ENCODE peak calls at places on chromosome X, in six cellular contexts. M is mesenchymal stem cell, Y is H1, X is IMR-90, T is mesendoderm, Q is H9. D is an unnamed sample.

GRCh38 chrX:132837126-132837525 is 121.3 kb downstream of the HS6ST2 start:
- DNase-seq in M (peak; percentile 83), Y (no peak), X (no peak), T (no peak), Q (no peak), D (no peak)

GRCh38 chrX:38515291-38515690 is 46.1 kb upstream of the TSPAN7 start:
- DNase-seq in M (no peak), Y (no peak), X (no peak), T (no peak), Q (no peak), D (no peak)

GRCh38 chrX:261858-262390 is 19.3 kb upstream of the PLCXD1 start:
- DNase-seq in M (peak; percentile 45), Y (no peak), X (no peak), T (peak; percentile 35), Q (no peak), D (no peak)

GRCh38 chrX:151710457-151710856 is 5.4 kb upstream of the FATE1 start:
- DNase-seq in M (no peak), Y (no peak), X (no peak), T (no peak), Q (no peak), D (no peak)

GRCh38 chrX:9369802-9370291 is 95.0 kb upstream of the TBL1X start:
- DNase-seq in M (no peak), Y (no peak), X (no peak), T (no peak), Q (no peak), D (no peak)

GRCh38 chrX:22430701-22431100 is 158.0 kb downstream of the CBLL2 start:
- DNase-seq in M (no peak), Y (no peak), X (peak; percentile 21), T (no peak), Q (no peak), D (no peak)

GRCh38 chrX:77893713-77894112 is 1.5 kb downstream of the MAGT1 start:
- DNase-seq in M (no peak), Y (no peak), X (no peak), T (no peak), Q (no peak), D (no peak)

GRCh38 chrX:14095702-14096101 is 66.0 kb upstream of the GEMIN8 start:
- DNase-seq in M (peak; percentile 53), Y (peak; percentile 7), X (peak; percentile 53), T (peak; percentile 65), Q (peak; percentile 50), D (peak; percentile 39)

GRCh38 chrX:7120578-7121219 is 26.8 kb upstream of the STS start:
- DNase-seq in M (peak; percentile 69), Y (no peak), X (peak; percentile 58), T (no peak), Q (no peak), D (no peak)

GRCh38 chrX:151082077-151082948 is 94.1 kb upstream of the GPR50 start:
- DNase-seq in M (peak; percentile 47), Y (peak; percentile 15), X (peak; percentile 22), T (peak; percentile 61), Q (peak; percentile 71), D (peak; percentile 55)

GRCh38 chrX:10048076-10048475 is 80.9 kb downstream of the CLDN34 start:
- DNase-seq in M (no peak), Y (no peak), X (no peak), T (peak; percentile 71), Q (no peak), D (peak; percentile 1)

GRCh38 chrX:65821721-65822496 is 154.5 kb downstream of the MSN start:
- DNase-seq in M (no peak), Y (no peak), X (no peak), T (peak; percentile 0), Q (no peak), D (no peak)

GRCh38 chrX:39477438-39478120 is 620.2 kb downstream of the BCOR start:
- DNase-seq in M (peak; percentile 81), Y (peak; percentile 2), X (no peak), T (peak; percentile 51), Q (peak; percentile 88), D (no peak)

GRCh38 chrX:78024349-78025108 is 55.1 kb upstream of the PGAM4 start:
- DNase-seq in M (peak; percentile 2), Y (no peak), X (peak; percentile 2), T (peak; percentile 40), Q (peak; percentile 37), D (no peak)

GRCh38 chrX:71282514-71283408 is 674 bp upstream of the NONO start:
- DNase-seq in M (no peak), Y (no peak), X (peak; percentile 45), T (peak; percentile 57), Q (no peak), D (peak; percentile 6)

GRCh38 chrX:118534716-118535493 is 39.3 kb downstream of the DOCK11 start:
- DNase-seq in M (no peak), Y (no peak), X (no peak), T (peak; percentile 78), Q (no peak), D (no peak)

GRCh38 chrX:9429767-9430166 is 35.1 kb upstream of the TBL1X start:
- DNase-seq in M (no peak), Y (no peak), X (no peak), T (no peak), Q (no peak), D (no peak)

GRCh38 chrX:146604196-146604595 is 205.4 kb upstream of the CXorf51B start:
- DNase-seq in M (no peak), Y (no peak), X (no peak), T (no peak), Q (no peak), D (no peak)

GRCh38 chrX:9340619-9341304 is 124.1 kb upstream of the TBL1X start:
- DNase-seq in M (peak; percentile 59), Y (no peak), X (peak; percentile 43), T (peak; percentile 47), Q (peak; percentile 29), D (no peak)

GRCh38 chrX:112857478-112857878 is 16.8 kb upstream of the AMOT start:
- DNase-seq in M (no peak), Y (no peak), X (no peak), T (no peak), Q (no peak), D (no peak)

GRCh38 chrX:154502989-154503388 is 12.6 kb upstream of the SLC10A3 start:
- DNase-seq in M (no peak), Y (no peak), X (no peak), T (no peak), Q (no peak), D (no peak)

GRCh38 chrX:154508346-154508745 is 7.7 kb downstream of the FAM3A start:
- DNase-seq in M (no peak), Y (no peak), X (no peak), T (no peak), Q (no peak), D (no peak)

GRCh38 chrX:154506483-154507332 is 9.3 kb downstream of the FAM3A start:
- DNase-seq in M (no peak), Y (no peak), X (no peak), T (no peak), Q (no peak), D (no peak)

GRCh38 chrX:154507673-154508072 is 8.4 kb downstream of the FAM3A start:
- DNase-seq in M (no peak), Y (no peak), X (no peak), T (no peak), Q (no peak), D (no peak)

DNA sequence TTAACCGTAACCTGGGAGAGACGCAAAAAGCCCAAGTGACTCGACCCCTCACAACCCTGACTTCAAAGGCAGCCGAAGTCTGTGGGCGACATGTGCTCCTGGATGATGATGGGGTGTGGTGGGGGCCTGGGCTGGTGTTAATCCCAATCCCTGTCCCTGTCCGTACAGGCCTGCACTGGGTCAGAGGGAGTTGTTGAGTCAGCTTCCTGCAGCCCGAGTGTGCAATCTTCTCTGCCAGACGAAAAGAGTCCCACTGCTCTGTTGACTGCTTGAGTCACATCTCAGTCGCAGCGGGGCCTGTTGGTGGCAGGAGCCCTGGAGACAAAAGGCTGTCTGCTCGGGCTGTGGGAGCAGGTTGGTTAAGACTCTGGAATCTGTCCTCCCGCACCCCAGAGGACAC is 10.3 kb downstream of the FAM3A start:
- DNase-seq in M (peak; percentile 77), Y (no peak), X (peak; percentile 62), T (no peak), Q (no peak), D (no peak)
- H2AK5ac ChIP-seq in M (no peak overlapping the region), Y (no peak overlapping the region), X (peak overlapping the region; percentile 69), T (no peak overlapping the region), Q (no peak overlapping the region), D (no peak overlapping the region)

DNA sequence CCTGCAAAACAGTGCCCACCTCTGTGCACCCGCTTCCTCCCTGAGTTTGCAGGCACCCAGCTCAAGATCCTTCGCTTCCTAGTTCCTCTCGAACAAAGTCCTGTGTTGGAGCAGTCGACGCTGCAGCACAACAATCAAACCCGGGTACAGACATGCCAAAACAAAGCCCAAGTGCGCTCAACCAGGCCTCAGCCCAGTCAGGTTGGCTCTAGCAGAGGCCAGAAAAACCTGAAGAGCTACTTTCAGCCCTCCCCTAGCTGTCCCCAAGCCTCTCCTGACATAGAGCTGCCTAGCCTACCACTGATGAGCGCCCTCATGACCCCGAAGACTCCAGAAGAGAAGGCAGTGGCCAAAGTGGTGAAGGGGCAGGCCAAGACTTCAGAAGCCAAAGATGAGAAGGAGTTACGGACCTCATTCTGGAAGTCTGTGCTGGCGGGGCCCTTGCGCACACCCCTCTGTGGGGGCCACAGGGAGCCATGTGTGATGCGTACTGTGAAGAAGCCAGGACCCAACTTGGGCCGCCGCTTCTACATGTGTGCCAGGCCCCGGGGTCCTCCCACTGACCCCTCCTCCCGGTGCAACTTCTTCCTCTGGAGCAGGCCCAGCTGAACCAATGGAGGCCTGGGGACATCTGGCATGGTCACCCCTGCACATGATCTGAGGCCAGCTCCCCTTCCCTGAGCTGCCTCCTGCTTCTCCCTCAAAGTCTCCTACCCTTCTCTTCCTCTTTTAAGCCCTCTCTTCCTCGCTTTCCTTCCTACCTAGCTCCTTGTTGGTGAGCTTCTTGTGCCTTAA is 6.9 kb downstream of the APEX2 start:
- DNase-seq in M (no peak), Y (no peak), X (no peak), T (no peak), Q (no peak), D (no peak)
- H2BK15ac ChIP-seq in M (no peak overlapping the region), Y (no peak overlapping the region), X (no peak overlapping the region), T (no peak overlapping the region), Q (no peak overlapping the region), D (no peak overlapping the region)

GRCh38 chrX:137771537-137771936 is 205.6 kb downstream of the ZIC3 start:
- DNase-seq in M (no peak), Y (no peak), X (no peak), T (no peak), Q (no peak), D (no peak)
- H3K9ac ChIP-seq in M (no peak overlapping the region), Y (no peak overlapping the region), X (no peak overlapping the region), T (no peak overlapping the region), Q (no peak overlapping the region), D (no peak overlapping the region)

GRCh38 chrX:50629774-50630173 is 159.1 kb upstream of the DGKK start:
- DNase-seq in M (no peak), Y (no peak), X (no peak), T (no peak), Q (no peak), D (no peak)

GRCh38 chrX:50627696-50628095 is 157.1 kb upstream of the DGKK start:
- DNase-seq in M (no peak), Y (no peak), X (no peak), T (peak; percentile 43), Q (no peak), D (no peak)

GRCh38 chrX:50622751-50623150 is 152.1 kb upstream of the DGKK start:
- DNase-seq in M (no peak), Y (no peak), X (no peak), T (no peak), Q (no peak), D (no peak)

DNA sequence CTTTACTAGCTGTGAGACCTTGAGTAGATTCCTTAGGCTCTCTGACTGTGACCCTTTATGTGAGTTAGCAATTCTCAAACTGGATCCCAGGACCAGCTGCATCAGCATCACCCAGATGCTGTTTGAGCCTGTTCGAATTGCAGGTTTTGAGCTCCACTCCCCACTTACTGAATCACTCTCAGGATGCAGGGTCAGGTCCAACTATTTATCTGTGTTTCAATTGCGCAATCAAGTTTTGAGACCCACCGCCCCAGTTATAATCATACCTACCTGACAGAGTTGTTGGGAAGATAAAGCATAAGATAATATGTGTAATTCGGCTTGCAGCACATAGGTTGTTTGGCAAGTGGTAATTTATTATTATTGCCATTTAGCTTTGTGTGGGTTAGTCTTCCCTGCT is 155.8 kb upstream of the DGKK start:
- DNase-seq in M (no peak), Y (no peak), X (no peak), T (no peak), Q (no peak), D (no peak)
- H2AK5ac ChIP-seq in M (no peak overlapping the region), Y (no peak overlapping the region), X (no peak overlapping the region), T (no peak overlapping the region), Q (no peak overlapping the region), D (no peak overlapping the region)

D was measured in neuronal stem cell.